ENCODE peak calls at places on chromosomes 2 and 18, in ten cellular contexts. P is SK-N-SH, R is K562, N is upper lobe of left lung, W is sigmoid colon, M is transverse colon, K is GM12878, S is H1, G is HepG2, C is suprapubic skin. B is an unnamed sample.

GRCh38 chr2:71640459-71640858 is 187.1 kb downstream of the DYSF start:
- DNase-seq in S (no peak), G (no peak), W (no peak), K (no peak), C (no peak), R (no peak), N (no peak), P (no peak), M (no peak), B (no peak)

GRCh38 chr2:125942585-125943424 is 713.2 kb upstream of the GYPC start:
- DNase-seq in S (no peak), R (no peak), M (no peak), N (peak), C (no peak), G (no peak), P (no peak), K (no peak), W (no peak), B (no peak)

GRCh38 chr18:47720741-47721140 is 209.7 kb downstream of the SMAD2 start:
- DNase-seq in M (no peak), G (no peak), N (no peak), W (peak), K (no peak), C (peak), S (no peak), P (no peak), R (no peak), B (no peak)

GRCh38 chr2:206614825-206615224 is 27.5 kb upstream of the FAM237A start:
- DNase-seq in K (no peak), G (no peak), C (no peak), R (peak), W (no peak), S (no peak), M (no peak), P (no peak), N (no peak), B (no peak)

GRCh38 chr2:99677814-99678213 is 188.0 kb upstream of the REV1 start:
- DNase-seq in W (no peak), P (no peak), G (no peak), N (no peak), C (no peak), R (no peak), M (no peak), S (no peak), K (no peak), B (no peak)

GRCh38 chr2:224038049-224038829 is 847 bp downstream of the SERPINE2 start:
- DNase-seq in G (peak), N (no peak), P (no peak), R (no peak), K (no peak), S (peak), C (no peak), M (peak), W (no peak), B (no peak)

GRCh38 chr2:17912266-17912691 is 33.8 kb downstream of the KCNS3 start:
- DNase-seq in W (no peak), N (no peak), R (no peak), K (no peak), P (no peak), S (no peak), M (no peak), C (no peak), G (no peak), B (no peak)

GRCh38 chr2:80061881-80062280 is 242.7 kb downstream of the LRRTM1 start:
- DNase-seq in N (no peak), K (no peak), W (no peak), M (no peak), C (no peak), S (no peak), P (no peak), R (no peak), G (no peak), B (no peak)

GRCh38 chr2:235396071-235396846 is 97.6 kb upstream of the AGAP1 start:
- DNase-seq in K (no peak), R (no peak), S (no peak), W (no peak), G (no peak), N (no peak), C (no peak), M (no peak), P (no peak), B (no peak)

GRCh38 chr2:45307147-45307546 is 297.9 kb upstream of the SIX2 start:
- DNase-seq in S (no peak), P (no peak), C (no peak), W (no peak), R (no peak), G (no peak), M (no peak), N (no peak), K (no peak), B (no peak)

GRCh38 chr2:101359436-101359835 is 27.9 kb downstream of the CREG2 start:
- DNase-seq in G (no peak), N (no peak), K (no peak), M (no peak), P (no peak), R (no peak), W (no peak), C (no peak), S (no peak), B (no peak)

GRCh38 chr2:136282238-136282775 is 164.4 kb upstream of the CXCR4 start:
- DNase-seq in W (no peak), C (no peak), S (no peak), G (no peak), R (no peak), K (no peak), P (no peak), M (no peak), N (no peak), B (no peak)

GRCh38 chr2:234335676-234336228 is 161.1 kb downstream of the ARL4C start:
- DNase-seq in S (no peak), W (peak), C (peak), R (no peak), K (no peak), G (no peak), M (peak), P (peak), N (peak), B (peak)

GRCh38 chr2:165497659-165498306 is 28.3 kb downstream of the CSRNP3 start:
- DNase-seq in S (no peak), K (no peak), P (no peak), G (no peak), C (no peak), M (no peak), W (no peak), R (no peak), N (no peak), B (no peak)

GRCh38 chr2:60439219-60439974 is 114.1 kb downstream of the BCL11A start:
- DNase-seq in G (no peak), R (peak), K (peak), S (no peak), N (peak), M (peak), W (peak), C (no peak), P (peak), B (peak)

GRCh38 chr2:199163901-199164300 is 293.8 kb downstream of the SATB2 start:
- DNase-seq in W (no peak), G (no peak), R (no peak), K (no peak), N (no peak), S (no peak), M (no peak), C (no peak), P (no peak), B (no peak)

GRCh38 chr2:222861411-222862067 is 703 bp downstream of the ACSL3 start:
- DNase-seq in P (peak), K (no peak), M (peak), R (peak), W (peak), S (no peak), C (no peak), N (no peak), G (no peak), B (peak)

GRCh38 chr2:219230201-219230540 is 565 bp downstream of the ANKZF1 start:
- DNase-seq in K (no peak), M (peak), N (peak), R (peak), W (peak), C (no peak), P (peak), S (peak), G (peak), B (peak)

GRCh38 chr2:47194410-47194809 is 39.3 kb upstream of the STPG4 start:
- DNase-seq in S (no peak), K (no peak), G (no peak), N (no peak), W (no peak), M (no peak), P (no peak), C (no peak), R (no peak), B (no peak)

GRCh38 chr18:56748698-56749268 is 97.6 kb downstream of the WDR7 start:
- DNase-seq in N (no peak), S (no peak), G (peak), R (peak), K (no peak), W (no peak), P (peak), C (no peak), M (no peak), B (no peak)

GRCh38 chr2:121196849-121197155 is 88.2 kb downstream of the TFCP2L1 start:
- DNase-seq in R (no peak), W (no peak), C (peak), M (no peak), P (no peak), G (no peak), K (no peak), S (no peak), N (no peak), B (no peak)

GRCh38 chr2:121200011-121200347 is 85.0 kb downstream of the TFCP2L1 start:
- DNase-seq in S (no peak), R (no peak), N (no peak), G (no peak), W (no peak), C (peak), M (no peak), K (no peak), P (no peak), B (no peak)

GRCh38 chr2:121199281-121200010 is 85.6 kb downstream of the TFCP2L1 start:
- DNase-seq in C (no peak), N (no peak), W (peak), P (no peak), G (no peak), K (no peak), S (no peak), M (no peak), R (no peak), B (no peak)

GRCh38 chr2:121196132-121196848 is 88.7 kb downstream of the TFCP2L1 start:
- DNase-seq in W (no peak), C (peak), S (peak), G (no peak), M (no peak), N (no peak), K (no peak), P (no peak), R (no peak), B (peak)

GRCh38 chr2:121197369-121198091 is 87.5 kb downstream of the TFCP2L1 start:
- DNase-seq in P (no peak), C (peak), S (no peak), G (no peak), M (peak), W (peak), R (no peak), K (no peak), N (peak), B (peak)
- TF ChIP-seq EP300 in P (no peak), C (no peak), S (no peak), G (no peak), M (peak), W (no peak), R (no peak), K (no peak), N (peak), B (no peak)

DNA sequence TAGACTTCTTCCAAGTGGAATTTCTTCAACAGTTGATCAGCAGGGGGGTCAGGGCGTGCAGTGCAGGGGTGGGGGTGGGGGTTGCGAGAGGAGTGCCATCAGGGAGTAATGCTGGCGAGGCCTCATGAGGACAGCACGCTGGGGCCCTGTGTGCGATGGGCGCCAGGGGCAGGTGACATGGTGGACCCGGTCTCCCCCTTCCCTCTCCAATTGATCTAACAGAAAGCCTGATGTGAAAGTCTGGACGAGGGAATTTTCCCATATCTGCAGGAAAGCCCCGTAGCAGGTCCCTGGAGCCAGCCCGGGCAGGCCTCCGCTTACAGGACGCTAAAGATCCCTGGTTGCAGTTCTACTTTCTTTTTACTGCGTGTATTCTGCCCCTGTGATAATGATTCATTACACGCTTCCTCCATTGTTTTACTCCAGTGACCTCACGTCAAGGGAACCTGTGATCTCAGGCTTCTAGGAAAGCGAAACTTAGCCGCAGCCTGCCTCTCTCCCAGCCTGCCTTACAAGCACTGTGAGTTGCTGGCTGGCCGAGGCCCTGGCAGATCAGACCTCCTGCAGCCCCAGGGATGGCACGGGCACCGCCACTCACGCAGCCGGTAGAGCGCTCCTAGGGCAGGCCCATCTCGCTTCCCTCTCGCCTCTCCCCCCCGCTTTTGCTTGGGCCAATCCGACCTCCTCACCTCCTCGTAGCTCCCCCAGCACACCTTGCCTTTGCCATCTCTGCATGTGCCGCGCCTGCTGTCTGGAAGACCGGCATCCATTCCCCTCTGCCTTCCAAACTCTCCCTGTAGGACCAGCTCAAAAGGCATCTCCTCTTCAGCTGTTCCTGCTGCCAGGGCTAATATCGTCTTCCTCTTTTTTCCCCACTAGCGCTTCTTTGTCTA is 19.2 kb downstream of the NEURL3 start:
- DNase-seq in C (peak), M (peak), K (peak), N (peak), P (no peak), R (no peak), W (peak), S (peak), G (peak), B (peak)
- H3K4me3 ChIP-seq in C (peak), M (peak), K (peak), N (peak), P (no peak), R (peak), W (peak), S (no peak), G (peak), B (peak)

DNA sequence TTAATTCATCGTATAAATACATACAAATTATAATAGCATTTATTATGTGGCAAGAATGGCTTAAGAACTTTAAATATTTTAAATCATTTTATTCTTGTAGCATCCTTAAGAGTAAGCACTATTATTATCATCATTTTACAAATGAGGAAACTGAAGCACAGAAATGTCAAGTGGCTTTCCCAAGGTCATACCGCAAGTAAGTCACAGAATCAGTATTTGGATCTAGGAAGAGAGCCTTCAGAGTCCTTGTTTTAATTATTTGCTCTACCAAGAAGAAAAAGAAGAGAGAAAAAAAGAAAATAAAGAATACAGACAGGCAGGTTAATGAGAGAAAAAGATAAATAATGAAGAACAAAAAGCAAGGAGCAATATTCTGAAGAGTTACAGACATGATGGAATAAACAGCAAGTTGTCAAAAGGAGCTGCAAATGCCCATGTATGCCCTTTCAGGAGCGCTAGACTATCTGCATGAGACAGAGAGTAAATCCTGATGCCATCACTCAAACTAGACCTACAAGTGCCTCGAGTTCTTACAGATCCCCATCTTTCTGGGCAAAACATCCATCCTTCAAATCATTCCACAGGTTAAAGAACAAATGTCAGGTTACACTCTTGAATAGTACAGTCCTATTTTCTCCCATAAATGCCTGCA is 57.8 kb upstream of the ETAA1 start:
- DNase-seq in P (no peak), W (no peak), G (no peak), S (no peak), C (no peak), R (no peak), M (no peak), K (no peak), N (no peak), B (no peak)
- TF ChIP-seq POLR2AphosphoS5 in P (no peak), W (no peak), G (no peak), S (peak), C (no peak), R (no peak), M (no peak), K (no peak), N (no peak), B (no peak)

GRCh38 chr2:112799291-112799975 is 15.1 kb upstream of the IL1A start:
- DNase-seq in S (no peak), N (no peak), M (no peak), K (no peak), C (no peak), P (no peak), W (no peak), G (no peak), R (no peak), B (no peak)

GRCh38 chr2:112793449-112793978 is 9.2 kb upstream of the IL1A start:
- DNase-seq in G (no peak), M (no peak), R (no peak), C (no peak), S (no peak), K (no peak), N (no peak), W (no peak), P (no peak), B (no peak)

GRCh38 chr2:112794131-112794733 is 9.9 kb upstream of the IL1A start:
- DNase-seq in P (no peak), M (peak), S (no peak), W (peak), N (no peak), R (peak), C (no peak), G (peak), K (no peak), B (peak)

GRCh38 chr2:112794841-112795240 is 10.5 kb upstream of the IL1A start:
- DNase-seq in M (peak), S (no peak), N (no peak), R (no peak), P (no peak), C (no peak), W (no peak), G (no peak), K (no peak), B (no peak)

DNA sequence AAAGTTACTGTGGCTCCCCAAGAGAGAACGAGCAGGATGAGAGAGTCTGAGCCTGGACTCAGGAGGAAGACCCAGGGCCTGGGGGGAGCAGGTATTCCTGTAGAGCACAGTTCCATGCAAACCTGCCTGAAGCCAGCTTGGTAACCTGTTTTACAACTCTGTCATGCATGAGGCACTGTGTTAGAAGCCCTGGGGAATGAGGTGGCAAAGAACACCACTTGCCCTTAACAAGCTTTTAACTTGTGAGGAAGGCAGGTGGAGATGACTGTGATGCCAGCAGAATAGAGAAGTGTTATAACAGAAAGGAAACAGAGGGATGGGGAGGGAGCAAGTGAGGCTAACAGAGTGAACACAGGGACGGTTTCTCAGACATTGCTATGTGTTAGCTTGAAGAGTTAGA is 11.4 kb upstream of the IL1A start:
- DNase-seq in G (no peak), P (no peak), C (no peak), M (no peak), R (no peak), W (no peak), S (no peak), K (no peak), N (no peak), B (no peak)
- TF ChIP-seq EP300 in G (no peak), P (no peak), C (no peak), M (no peak), R (no peak), W (no peak), S (no peak), K (no peak), N (no peak), B (no peak)

GRCh38 chr2:233210843-233211600 is 40.5 kb upstream of the ATG16L1 start:
- DNase-seq in P (no peak), N (peak), M (peak), K (no peak), G (no peak), S (no peak), W (peak), C (peak), R (no peak), B (peak)
- H3K4me3 ChIP-seq in P (no peak), N (no peak), M (no peak), K (no peak), G (no peak), S (no peak), W (no peak), C (peak), R (no peak), B (peak)

B was measured in stomach.